ENCODE peak calls at places on chromosomes 6 and 20, in eight cellular contexts. One of them, this sample, is unnamed.

GRCh38 chr6:93416575-93417420 is 2.6 kb downstream of the EPHA7 start:
- DNase-seq in hippocampal formation: no peak
- DNase-seq in activated naive CD4-positive, alpha-beta T cell: no peak
- DNase-seq in Peyer's patch: no peak
- DNase-seq in iris pigment epithelial cell: peak
- DNase-seq in NCI-H1092 treated with DMSO at 0.1 percent for 48 hours: peak
- DNase-seq in activated CD8-positive, alpha-beta memory T cell treated with anti-CD3 and anti-CD28 coated beads for 48 hours: no peak
- DNase-seq in stimulated activated CD4-positive, alpha-beta T cell treated with anti-CD3 and anti-CD28 coated beads, Interleukin-4, amount 100 ng/mL, for 1 hour: no peak
- DNase-seq in this sample: no peak

GRCh38 chr6:123803862-123804681 is at the start of gene NKAIN2:
- DNase-seq in hippocampal formation: peak
- DNase-seq in activated naive CD4-positive, alpha-beta T cell: no peak
- DNase-seq in Peyer's patch: no peak
- DNase-seq in iris pigment epithelial cell: no peak
- DNase-seq in NCI-H1092 treated with DMSO at 0.1 percent for 48 hours: peak
- DNase-seq in activated CD8-positive, alpha-beta memory T cell treated with anti-CD3 and anti-CD28 coated beads for 48 hours: no peak
- DNase-seq in stimulated activated CD4-positive, alpha-beta T cell treated with anti-CD3 and anti-CD28 coated beads, Interleukin-4, amount 100 ng/mL, for 1 hour: no peak
- DNase-seq in this sample: peak

GRCh38 chr6:1535295-1535694 is 74.4 kb upstream of the FOXC1 start:
- DNase-seq in hippocampal formation: no peak
- DNase-seq in activated naive CD4-positive, alpha-beta T cell: peak
- DNase-seq in Peyer's patch: no peak
- DNase-seq in iris pigment epithelial cell: peak
- DNase-seq in NCI-H1092 treated with DMSO at 0.1 percent for 48 hours: no peak
- DNase-seq in activated CD8-positive, alpha-beta memory T cell treated with anti-CD3 and anti-CD28 coated beads for 48 hours: no peak
- DNase-seq in stimulated activated CD4-positive, alpha-beta T cell treated with anti-CD3 and anti-CD28 coated beads, Interleukin-4, amount 100 ng/mL, for 1 hour: peak
- DNase-seq in this sample: no peak

GRCh38 chr6:116220172-116220571 is 33.7 kb downstream of the TSPYL4 start:
- DNase-seq in hippocampal formation: peak
- DNase-seq in activated naive CD4-positive, alpha-beta T cell: no peak
- DNase-seq in Peyer's patch: no peak
- DNase-seq in iris pigment epithelial cell: no peak
- DNase-seq in NCI-H1092 treated with DMSO at 0.1 percent for 48 hours: peak
- DNase-seq in activated CD8-positive, alpha-beta memory T cell treated with anti-CD3 and anti-CD28 coated beads for 48 hours: no peak
- DNase-seq in stimulated activated CD4-positive, alpha-beta T cell treated with anti-CD3 and anti-CD28 coated beads, Interleukin-4, amount 100 ng/mL, for 1 hour: no peak
- DNase-seq in this sample: no peak

GRCh38 chr20:57092112-57092899 is 174.1 kb downstream of the BMP7 start:
- DNase-seq in hippocampal formation: peak
- DNase-seq in activated naive CD4-positive, alpha-beta T cell: peak
- DNase-seq in Peyer's patch: peak
- DNase-seq in iris pigment epithelial cell: peak
- DNase-seq in NCI-H1092 treated with DMSO at 0.1 percent for 48 hours: peak
- DNase-seq in activated CD8-positive, alpha-beta memory T cell treated with anti-CD3 and anti-CD28 coated beads for 48 hours: peak
- DNase-seq in stimulated activated CD4-positive, alpha-beta T cell treated with anti-CD3 and anti-CD28 coated beads, Interleukin-4, amount 100 ng/mL, for 1 hour: peak
- DNase-seq in this sample: peak

GRCh38 chr20:50015993-50016770 is 33.4 kb downstream of the SNAI1 start:
- DNase-seq in hippocampal formation: no peak
- DNase-seq in activated naive CD4-positive, alpha-beta T cell: no peak
- DNase-seq in Peyer's patch: no peak
- DNase-seq in iris pigment epithelial cell: no peak
- DNase-seq in NCI-H1092 treated with DMSO at 0.1 percent for 48 hours: no peak
- DNase-seq in activated CD8-positive, alpha-beta memory T cell treated with anti-CD3 and anti-CD28 coated beads for 48 hours: no peak
- DNase-seq in stimulated activated CD4-positive, alpha-beta T cell treated with anti-CD3 and anti-CD28 coated beads, Interleukin-4, amount 100 ng/mL, for 1 hour: no peak
- DNase-seq in this sample: no peak

GRCh38 chr6:3376888-3377535 is 79.8 kb downstream of the SLC22A23 start:
- DNase-seq in hippocampal formation: no peak
- DNase-seq in activated naive CD4-positive, alpha-beta T cell: no peak
- DNase-seq in Peyer's patch: no peak
- DNase-seq in iris pigment epithelial cell: no peak
- DNase-seq in NCI-H1092 treated with DMSO at 0.1 percent for 48 hours: no peak
- DNase-seq in activated CD8-positive, alpha-beta memory T cell treated with anti-CD3 and anti-CD28 coated beads for 48 hours: no peak
- DNase-seq in stimulated activated CD4-positive, alpha-beta T cell treated with anti-CD3 and anti-CD28 coated beads, Interleukin-4, amount 100 ng/mL, for 1 hour: no peak
- DNase-seq in this sample: no peak

GRCh38 chr6:113203135-113203534 is 654.0 kb upstream of the MARCKS start:
- DNase-seq in hippocampal formation: no peak
- DNase-seq in activated naive CD4-positive, alpha-beta T cell: no peak
- DNase-seq in Peyer's patch: no peak
- DNase-seq in iris pigment epithelial cell: no peak
- DNase-seq in NCI-H1092 treated with DMSO at 0.1 percent for 48 hours: no peak
- DNase-seq in activated CD8-positive, alpha-beta memory T cell treated with anti-CD3 and anti-CD28 coated beads for 48 hours: no peak
- DNase-seq in stimulated activated CD4-positive, alpha-beta T cell treated with anti-CD3 and anti-CD28 coated beads, Interleukin-4, amount 100 ng/mL, for 1 hour: no peak
- DNase-seq in this sample: no peak

GRCh38 chr6:141261016-141261671 is 871.6 kb upstream of the GJE1 start:
- DNase-seq in hippocampal formation: no peak
- DNase-seq in activated naive CD4-positive, alpha-beta T cell: no peak
- DNase-seq in Peyer's patch: no peak
- DNase-seq in iris pigment epithelial cell: no peak
- DNase-seq in NCI-H1092 treated with DMSO at 0.1 percent for 48 hours: no peak
- DNase-seq in activated CD8-positive, alpha-beta memory T cell treated with anti-CD3 and anti-CD28 coated beads for 48 hours: no peak
- DNase-seq in stimulated activated CD4-positive, alpha-beta T cell treated with anti-CD3 and anti-CD28 coated beads, Interleukin-4, amount 100 ng/mL, for 1 hour: no peak
- DNase-seq in this sample: peak

GRCh38 chr6:42108071-42108470 is 34.3 kb downstream of the C6orf132 start:
- DNase-seq in hippocampal formation: no peak
- DNase-seq in activated naive CD4-positive, alpha-beta T cell: no peak
- DNase-seq in Peyer's patch: no peak
- DNase-seq in iris pigment epithelial cell: no peak
- DNase-seq in NCI-H1092 treated with DMSO at 0.1 percent for 48 hours: no peak
- DNase-seq in activated CD8-positive, alpha-beta memory T cell treated with anti-CD3 and anti-CD28 coated beads for 48 hours: no peak
- DNase-seq in stimulated activated CD4-positive, alpha-beta T cell treated with anti-CD3 and anti-CD28 coated beads, Interleukin-4, amount 100 ng/mL, for 1 hour: no peak
- DNase-seq in this sample: no peak

GRCh38 chr6:160393966-160394653 is 45.9 kb downstream of the SLC22A3 start:
- DNase-seq in hippocampal formation: no peak
- DNase-seq in activated naive CD4-positive, alpha-beta T cell: no peak
- DNase-seq in Peyer's patch: no peak
- DNase-seq in iris pigment epithelial cell: no peak
- DNase-seq in NCI-H1092 treated with DMSO at 0.1 percent for 48 hours: no peak
- DNase-seq in activated CD8-positive, alpha-beta memory T cell treated with anti-CD3 and anti-CD28 coated beads for 48 hours: no peak
- DNase-seq in stimulated activated CD4-positive, alpha-beta T cell treated with anti-CD3 and anti-CD28 coated beads, Interleukin-4, amount 100 ng/mL, for 1 hour: no peak
- DNase-seq in this sample: no peak

GRCh38 chr6:154343473-154344308 is 12.9 kb downstream of the IPCEF1 start:
- DNase-seq in hippocampal formation: peak
- DNase-seq in activated naive CD4-positive, alpha-beta T cell: no peak
- DNase-seq in Peyer's patch: peak
- DNase-seq in iris pigment epithelial cell: peak
- DNase-seq in NCI-H1092 treated with DMSO at 0.1 percent for 48 hours: no peak
- DNase-seq in activated CD8-positive, alpha-beta memory T cell treated with anti-CD3 and anti-CD28 coated beads for 48 hours: no peak
- DNase-seq in stimulated activated CD4-positive, alpha-beta T cell treated with anti-CD3 and anti-CD28 coated beads, Interleukin-4, amount 100 ng/mL, for 1 hour: no peak
- DNase-seq in this sample: peak

GRCh38 chr6:98695076-98695816 is 139.1 kb upstream of the POU3F2 start:
- DNase-seq in hippocampal formation: no peak
- DNase-seq in activated naive CD4-positive, alpha-beta T cell: no peak
- DNase-seq in Peyer's patch: no peak
- DNase-seq in iris pigment epithelial cell: no peak
- DNase-seq in NCI-H1092 treated with DMSO at 0.1 percent for 48 hours: no peak
- DNase-seq in activated CD8-positive, alpha-beta memory T cell treated with anti-CD3 and anti-CD28 coated beads for 48 hours: no peak
- DNase-seq in stimulated activated CD4-positive, alpha-beta T cell treated with anti-CD3 and anti-CD28 coated beads, Interleukin-4, amount 100 ng/mL, for 1 hour: no peak
- DNase-seq in this sample: no peak

GRCh38 chr6:136535017-136535416 is 15.2 kb downstream of the MAP7 start:
- DNase-seq in hippocampal formation: no peak
- DNase-seq in activated naive CD4-positive, alpha-beta T cell: no peak
- DNase-seq in Peyer's patch: no peak
- DNase-seq in iris pigment epithelial cell: no peak
- DNase-seq in NCI-H1092 treated with DMSO at 0.1 percent for 48 hours: no peak
- DNase-seq in activated CD8-positive, alpha-beta memory T cell treated with anti-CD3 and anti-CD28 coated beads for 48 hours: no peak
- DNase-seq in stimulated activated CD4-positive, alpha-beta T cell treated with anti-CD3 and anti-CD28 coated beads, Interleukin-4, amount 100 ng/mL, for 1 hour: no peak
- DNase-seq in this sample: no peak

GRCh38 chr6:169317441-169318202 is 64.0 kb upstream of the THBS2 start:
- DNase-seq in hippocampal formation: no peak
- DNase-seq in activated naive CD4-positive, alpha-beta T cell: no peak
- DNase-seq in Peyer's patch: no peak
- DNase-seq in iris pigment epithelial cell: no peak
- DNase-seq in NCI-H1092 treated with DMSO at 0.1 percent for 48 hours: no peak
- DNase-seq in activated CD8-positive, alpha-beta memory T cell treated with anti-CD3 and anti-CD28 coated beads for 48 hours: no peak
- DNase-seq in stimulated activated CD4-positive, alpha-beta T cell treated with anti-CD3 and anti-CD28 coated beads, Interleukin-4, amount 100 ng/mL, for 1 hour: no peak
- DNase-seq in this sample: no peak

GRCh38 chr20:58851969-58852458 is 502 bp upstream of the GNAS start:
- DNase-seq in hippocampal formation: no peak
- DNase-seq in activated naive CD4-positive, alpha-beta T cell: no peak
- DNase-seq in Peyer's patch: no peak
- DNase-seq in iris pigment epithelial cell: no peak
- DNase-seq in NCI-H1092 treated with DMSO at 0.1 percent for 48 hours: no peak
- DNase-seq in activated CD8-positive, alpha-beta memory T cell treated with anti-CD3 and anti-CD28 coated beads for 48 hours: no peak
- DNase-seq in stimulated activated CD4-positive, alpha-beta T cell treated with anti-CD3 and anti-CD28 coated beads, Interleukin-4, amount 100 ng/mL, for 1 hour: no peak
- DNase-seq in this sample: no peak

GRCh38 chr6:44771647-44772415 is 384.3 kb downstream of the CDC5L start:
- DNase-seq in hippocampal formation: no peak
- DNase-seq in activated naive CD4-positive, alpha-beta T cell: no peak
- DNase-seq in Peyer's patch: no peak
- DNase-seq in iris pigment epithelial cell: no peak
- DNase-seq in NCI-H1092 treated with DMSO at 0.1 percent for 48 hours: no peak
- DNase-seq in activated CD8-positive, alpha-beta memory T cell treated with anti-CD3 and anti-CD28 coated beads for 48 hours: no peak
- DNase-seq in stimulated activated CD4-positive, alpha-beta T cell treated with anti-CD3 and anti-CD28 coated beads, Interleukin-4, amount 100 ng/mL, for 1 hour: no peak
- DNase-seq in this sample: no peak

GRCh38 chr6:124958759-124959354 is 3.4 kb upstream of the RNF217 start:
- DNase-seq in hippocampal formation: no peak
- DNase-seq in activated naive CD4-positive, alpha-beta T cell: no peak
- DNase-seq in Peyer's patch: no peak
- DNase-seq in iris pigment epithelial cell: peak
- DNase-seq in NCI-H1092 treated with DMSO at 0.1 percent for 48 hours: no peak
- DNase-seq in activated CD8-positive, alpha-beta memory T cell treated with anti-CD3 and anti-CD28 coated beads for 48 hours: no peak
- DNase-seq in stimulated activated CD4-positive, alpha-beta T cell treated with anti-CD3 and anti-CD28 coated beads, Interleukin-4, amount 100 ng/mL, for 1 hour: no peak
- DNase-seq in this sample: no peak

GRCh38 chr20:61073376-61073775 is 178.7 kb upstream of the CDH4 start:
- DNase-seq in hippocampal formation: no peak
- DNase-seq in activated naive CD4-positive, alpha-beta T cell: no peak
- DNase-seq in Peyer's patch: no peak
- DNase-seq in iris pigment epithelial cell: no peak
- DNase-seq in NCI-H1092 treated with DMSO at 0.1 percent for 48 hours: no peak
- DNase-seq in activated CD8-positive, alpha-beta memory T cell treated with anti-CD3 and anti-CD28 coated beads for 48 hours: no peak
- DNase-seq in stimulated activated CD4-positive, alpha-beta T cell treated with anti-CD3 and anti-CD28 coated beads, Interleukin-4, amount 100 ng/mL, for 1 hour: no peak
- DNase-seq in this sample: no peak

GRCh38 chr6:26613717-26614683 is 17.2 kb downstream of the ABT1 start:
- DNase-seq in hippocampal formation: no peak
- DNase-seq in activated naive CD4-positive, alpha-beta T cell: no peak
- DNase-seq in Peyer's patch: no peak
- DNase-seq in iris pigment epithelial cell: no peak
- DNase-seq in NCI-H1092 treated with DMSO at 0.1 percent for 48 hours: no peak
- DNase-seq in activated CD8-positive, alpha-beta memory T cell treated with anti-CD3 and anti-CD28 coated beads for 48 hours: no peak
- DNase-seq in stimulated activated CD4-positive, alpha-beta T cell treated with anti-CD3 and anti-CD28 coated beads, Interleukin-4, amount 100 ng/mL, for 1 hour: peak
- DNase-seq in this sample: no peak

GRCh38 chr20:36331182-36331581 is 25.0 kb downstream of the DLGAP4 start:
- DNase-seq in hippocampal formation: no peak
- DNase-seq in activated naive CD4-positive, alpha-beta T cell: no peak
- DNase-seq in Peyer's patch: no peak
- DNase-seq in iris pigment epithelial cell: no peak
- DNase-seq in NCI-H1092 treated with DMSO at 0.1 percent for 48 hours: no peak
- DNase-seq in activated CD8-positive, alpha-beta memory T cell treated with anti-CD3 and anti-CD28 coated beads for 48 hours: no peak
- DNase-seq in stimulated activated CD4-positive, alpha-beta T cell treated with anti-CD3 and anti-CD28 coated beads, Interleukin-4, amount 100 ng/mL, for 1 hour: no peak
- DNase-seq in this sample: no peak

GRCh38 chr6:70547313-70547712 is 19.4 kb upstream of the SDHAF4 start:
- DNase-seq in hippocampal formation: peak
- DNase-seq in activated naive CD4-positive, alpha-beta T cell: no peak
- DNase-seq in Peyer's patch: no peak
- DNase-seq in iris pigment epithelial cell: peak
- DNase-seq in NCI-H1092 treated with DMSO at 0.1 percent for 48 hours: no peak
- DNase-seq in activated CD8-positive, alpha-beta memory T cell treated with anti-CD3 and anti-CD28 coated beads for 48 hours: no peak
- DNase-seq in stimulated activated CD4-positive, alpha-beta T cell treated with anti-CD3 and anti-CD28 coated beads, Interleukin-4, amount 100 ng/mL, for 1 hour: no peak
- DNase-seq in this sample: no peak

GRCh38 chr6:11264100-11264499 is 31.6 kb upstream of the NEDD9 start:
- DNase-seq in hippocampal formation: no peak
- DNase-seq in activated naive CD4-positive, alpha-beta T cell: no peak
- DNase-seq in Peyer's patch: no peak
- DNase-seq in iris pigment epithelial cell: no peak
- DNase-seq in NCI-H1092 treated with DMSO at 0.1 percent for 48 hours: no peak
- DNase-seq in activated CD8-positive, alpha-beta memory T cell treated with anti-CD3 and anti-CD28 coated beads for 48 hours: no peak
- DNase-seq in stimulated activated CD4-positive, alpha-beta T cell treated with anti-CD3 and anti-CD28 coated beads, Interleukin-4, amount 100 ng/mL, for 1 hour: no peak
- DNase-seq in this sample: no peak

GRCh38 chr6:100846276-100846675 is 34.9 kb downstream of the ASCC3 start:
- DNase-seq in hippocampal formation: no peak
- DNase-seq in activated naive CD4-positive, alpha-beta T cell: no peak
- DNase-seq in Peyer's patch: no peak
- DNase-seq in iris pigment epithelial cell: no peak
- DNase-seq in NCI-H1092 treated with DMSO at 0.1 percent for 48 hours: peak
- DNase-seq in activated CD8-positive, alpha-beta memory T cell treated with anti-CD3 and anti-CD28 coated beads for 48 hours: no peak
- DNase-seq in stimulated activated CD4-positive, alpha-beta T cell treated with anti-CD3 and anti-CD28 coated beads, Interleukin-4, amount 100 ng/mL, for 1 hour: no peak
- DNase-seq in this sample: no peak

GRCh38 chr20:32155017-32155965 is 45.8 kb downstream of the TM9SF4 start:
- DNase-seq in hippocampal formation: no peak
- DNase-seq in activated naive CD4-positive, alpha-beta T cell: no peak
- DNase-seq in Peyer's patch: peak
- DNase-seq in iris pigment epithelial cell: peak
- DNase-seq in NCI-H1092 treated with DMSO at 0.1 percent for 48 hours: peak
- DNase-seq in activated CD8-positive, alpha-beta memory T cell treated with anti-CD3 and anti-CD28 coated beads for 48 hours: no peak
- DNase-seq in stimulated activated CD4-positive, alpha-beta T cell treated with anti-CD3 and anti-CD28 coated beads, Interleukin-4, amount 100 ng/mL, for 1 hour: peak
- DNase-seq in this sample: peak

GRCh38 chr20:1711826-1712601 is 54.4 kb upstream of the SIRPG start:
- DNase-seq in hippocampal formation: no peak
- DNase-seq in activated naive CD4-positive, alpha-beta T cell: no peak
- DNase-seq in Peyer's patch: no peak
- DNase-seq in iris pigment epithelial cell: no peak
- DNase-seq in NCI-H1092 treated with DMSO at 0.1 percent for 48 hours: no peak
- DNase-seq in activated CD8-positive, alpha-beta memory T cell treated with anti-CD3 and anti-CD28 coated beads for 48 hours: no peak
- DNase-seq in stimulated activated CD4-positive, alpha-beta T cell treated with anti-CD3 and anti-CD28 coated beads, Interleukin-4, amount 100 ng/mL, for 1 hour: no peak
- DNase-seq in this sample: no peak

This sample was measured in upper lobe of right lung.